ENCODE peak calls at places on chromosomes 4 and X, in six cellular contexts. Y is ACHN, F is DMS 273 treated with DMSO at 0.1 percent for 48 hours, D is EH, T is stromal cell of bone marrow, V is cardiac fibroblast. P is an unnamed sample.

GRCh38 chrX:69145714-69146113 is 19.5 kb downstream of the PJA1 start:
- DNase-seq in D (no peak), F (no peak), T (no peak), V (no peak), Y (no peak), P (no peak)

GRCh38 chr4:115514675-115515074 is 401.3 kb upstream of the NDST4 start:
- DNase-seq in D (no peak), F (no peak), V (no peak), T (no peak), Y (no peak), P (no peak)

GRCh38 chr4:71855944-71856343 is 72.1 kb upstream of the GC start:
- DNase-seq in V (no peak), Y (no peak), T (no peak), F (no peak), D (no peak), P (no peak)

GRCh38 chr4:56049428-56050212 is 100.9 kb downstream of the CEP135 start:
- DNase-seq in V (peak; percentile 50), T (no peak), D (peak; percentile 4), F (peak; percentile 5), Y (peak; percentile 9), P (no peak)

GRCh38 chr4:141768954-141769353 is 132.6 kb downstream of the IL15 start:
- DNase-seq in F (no peak), V (peak; percentile 51), T (peak; percentile 61), Y (no peak), D (peak; percentile 90), P (peak; percentile 58)

GRCh38 chr4:145734576-145735329 is 54.8 kb downstream of the C4orf51 start:
- DNase-seq in V (peak; percentile 97), T (peak; percentile 89), F (no peak), Y (peak; percentile 91), D (peak; percentile 99), P (peak; percentile 96)

GRCh38 chr4:184643726-184644125 is 5.5 kb downstream of the CASP3 start:
- DNase-seq in D (no peak), V (no peak), Y (peak; percentile 7), F (no peak), T (no peak), P (no peak)

GRCh38 chrX:319579-320125 is 1.1 kb upstream of the GTPBP6 start:
- DNase-seq in F (no peak), Y (no peak), D (no peak), V (no peak), T (no peak), P (no peak)

GRCh38 chr4:159145318-159146006 is 42.6 kb downstream of the RAPGEF2 start:
- DNase-seq in D (no peak), Y (no peak), F (no peak), V (no peak), T (no peak), P (no peak)

GRCh38 chr4:41753942-41754341 is 5.4 kb upstream of the PHOX2B start:
- DNase-seq in Y (no peak), D (no peak), T (no peak), F (no peak), V (no peak), P (no peak)

GRCh38 chrX:153670748-153671588 is 2.6 kb downstream of the PNCK start:
- DNase-seq in Y (no peak), V (no peak), F (no peak), D (no peak), T (no peak), P (no peak)

GRCh38 chr4:59518005-59518823 is 1681.9 kb upstream of the ADGRL3 start:
- DNase-seq in V (no peak), F (no peak), D (no peak), Y (no peak), T (no peak), P (no peak)

GRCh38 chrX:135416546-135416945 is 5.2 kb upstream of the SMIM10L2A start:
- DNase-seq in V (no peak), T (no peak), Y (no peak), D (no peak), F (no peak), P (no peak)

P was measured in GM04504.